ENCODE peak calls at places on chromosomes 6 and 20, in seven cellular contexts. Z is ascending aorta; A is CD8-positive, alpha-beta T cell; H is naive thymus-derived CD4-positive, alpha-beta T cell; D is caudate nucleus; N is vagina; S is heart left ventricle. E is an unnamed sample.

GRCh38 chr20:3430376-3431069 is 23.1 kb upstream of the DNAAF9 start:
- DNase-seq in Z (no peak), A (no peak), H (no peak), D (no peak), N (no peak), S (no peak), E (no peak)

GRCh38 chr6:6711832-6712231 is 123.3 kb downstream of the LY86 start:
- DNase-seq in Z (no peak), A (no peak), H (peak; percentile 37), D (no peak), N (no peak), S (no peak), E (no peak)

GRCh38 chr20:58610811-58611210 is 40.3 kb upstream of the STX16 start:
- DNase-seq in Z (no peak), A (no peak), H (no peak), D (no peak), N (no peak), S (no peak), E (no peak)

GRCh38 chr20:50415516-50416268 is 94.5 kb upstream of the PTPN1 start:
- DNase-seq in Z (peak; percentile 100), A (no peak), H (no peak), D (peak; percentile 91), N (no peak), S (peak; percentile 99), E (no peak)

GRCh38 chr6:25872804-25873203 is 1.2 kb downstream of the SLC17A3 start:
- DNase-seq in Z (no peak), A (peak; percentile 54), H (peak; percentile 15), D (no peak), N (no peak), S (no peak), E (no peak)

GRCh38 chr20:6845141-6845540 is 77.7 kb downstream of the BMP2 start:
- DNase-seq in Z (no peak), A (no peak), H (no peak), D (no peak), N (no peak), S (no peak), E (no peak)

GRCh38 chr20:35604444-35604750 is 11.2 kb upstream of the SPAG4 start:
- DNase-seq in Z (no peak), A (no peak), H (no peak), D (no peak), N (no peak), S (no peak), E (no peak)

GRCh38 chr6:73299171-73300073 is 36.4 kb upstream of the KHDC1 start:
- DNase-seq in Z (no peak), A (no peak), H (no peak), D (no peak), N (no peak), S (no peak), E (no peak)

GRCh38 chr20:59364611-59365010 is 64.2 kb downstream of the EDN3 start:
- DNase-seq in Z (no peak), A (no peak), H (no peak), D (no peak), N (no peak), S (no peak), E (no peak)

GRCh38 chr6:50853924-50854323 is 35.3 kb downstream of the TFAP2B start:
- DNase-seq in Z (no peak), A (no peak), H (no peak), D (no peak), N (no peak), S (no peak), E (no peak)

GRCh38 chr20:50569864-50570836 is 60.0 kb downstream of the PTPN1 start:
- DNase-seq in Z (peak; percentile 64), A (no peak), H (peak; percentile 45), D (no peak), N (no peak), S (no peak), E (no peak)

GRCh38 chr6:63584125-63584514 is 11.8 kb downstream of the LOC128125822 start:
- DNase-seq in Z (no peak), A (no peak), H (no peak), D (no peak), N (no peak), S (no peak), E (no peak)

GRCh38 chr20:12051206-12052163 is 133.8 kb downstream of the BTBD3 start:
- DNase-seq in Z (no peak), A (no peak), H (no peak), D (no peak), N (peak; percentile 52), S (no peak), E (no peak)

DNA sequence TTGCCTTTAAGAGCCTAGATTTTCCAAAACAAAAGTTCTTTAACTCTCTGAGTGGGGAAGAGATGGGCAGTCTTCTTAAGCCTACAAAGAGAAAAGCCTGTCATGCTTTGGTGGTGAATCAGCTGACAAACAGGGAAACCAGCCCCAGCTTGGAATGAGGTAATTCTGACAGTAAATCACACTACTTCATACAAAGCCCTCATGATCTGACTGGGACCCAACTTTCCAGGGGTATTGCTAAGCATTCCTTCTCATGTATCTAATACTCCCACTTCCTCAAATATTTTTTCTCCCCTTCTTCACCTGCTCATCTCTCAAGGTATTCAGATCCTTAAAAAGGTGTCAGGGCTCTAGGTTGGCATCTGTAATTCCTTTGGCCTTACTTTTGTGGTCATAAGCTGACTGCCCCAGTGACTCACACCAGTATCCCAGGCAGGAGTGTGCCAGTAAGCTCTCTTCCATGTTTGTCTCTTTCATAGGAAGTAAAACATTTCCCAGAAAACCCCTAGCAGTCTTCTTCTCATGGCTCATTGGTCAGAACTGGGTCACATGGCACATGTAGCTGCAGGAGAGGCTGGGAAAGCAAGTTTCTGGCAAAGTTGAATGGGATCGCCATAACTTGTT is 15.0 kb upstream of the TBC1D22B start:
- DNase-seq in Z (peak; percentile 88), A (no peak), H (no peak), D (no peak), N (no peak), S (peak; percentile 36), E (peak; percentile 98)
- H3K27ac ChIP-seq in Z (peak overlapping the region; percentile 90), A (no peak overlapping the region), H (no peak overlapping the region), D (no peak overlapping the region), N (peak overlapping the region; percentile 87), S (peak overlapping the region; percentile 65), E (peak overlapping the region; percentile 89)

DNA sequence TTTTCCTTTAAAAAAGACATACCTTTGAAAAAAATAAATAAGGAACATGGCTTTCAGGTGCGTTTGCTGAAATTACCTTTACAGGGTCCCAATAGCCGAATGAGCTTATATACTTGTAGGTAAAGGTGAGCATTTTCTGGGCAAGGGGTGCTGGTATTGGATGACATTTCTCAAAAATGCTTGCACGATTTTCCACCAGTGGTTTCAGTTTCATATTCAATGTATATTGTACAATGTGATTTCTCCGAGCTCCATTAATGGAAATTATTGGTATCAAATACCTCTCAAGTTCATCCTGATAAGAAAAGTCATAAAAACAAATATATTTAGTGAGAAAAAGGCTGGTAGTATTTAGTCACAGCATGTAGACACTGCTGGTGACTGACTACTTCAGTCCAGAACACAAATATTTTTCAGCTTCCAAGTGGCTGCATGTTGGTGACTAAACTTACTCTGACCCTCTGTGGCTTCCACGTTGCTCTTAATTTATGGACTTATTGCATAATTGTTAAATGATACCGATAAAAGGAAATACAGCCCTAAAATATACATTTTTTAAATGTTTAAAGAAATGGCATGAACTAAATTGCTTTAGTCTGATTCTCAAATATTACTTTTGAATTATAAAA is 32.9 kb upstream of the ZBTB24 start:
- DNase-seq in Z (no peak), A (no peak), H (no peak), D (no peak), N (no peak), S (no peak), E (no peak)
- H3K27ac ChIP-seq in Z (no peak overlapping the region), A (no peak overlapping the region), H (peak overlapping the region; percentile 33), D (no peak overlapping the region), N (no peak overlapping the region), S (no peak overlapping the region), E (no peak overlapping the region)

DNA sequence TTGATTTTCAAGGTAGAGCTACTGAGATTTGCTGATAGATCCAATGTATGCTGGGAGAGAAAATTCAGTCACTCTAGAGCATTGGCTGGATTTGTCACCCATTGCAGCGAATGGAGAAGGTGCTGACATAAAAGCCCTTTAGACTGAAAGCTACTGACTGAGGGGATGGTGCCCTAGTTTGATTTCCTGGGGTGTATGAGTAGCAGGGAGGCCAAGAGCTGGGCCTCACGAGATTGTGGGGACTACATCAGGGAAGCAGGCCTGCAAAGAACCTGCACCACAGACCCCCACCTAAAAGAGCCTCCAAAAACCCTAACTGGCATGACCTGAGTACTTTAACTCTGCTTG is 23.9 kb upstream of the PRND start:
- DNase-seq in Z (peak; percentile 27), A (no peak), H (no peak), D (no peak), N (no peak), S (no peak), E (no peak)
- H3K27ac ChIP-seq in Z (no peak overlapping the region), A (no peak overlapping the region), H (no peak overlapping the region), D (no peak overlapping the region), N (no peak overlapping the region), S (no peak overlapping the region), E (no peak overlapping the region)

GRCh38 chr6:156976144-156977088 is 199.2 kb downstream of the ARID1B start:
- DNase-seq in Z (no peak), A (no peak), H (peak; percentile 7), D (no peak), N (no peak), S (no peak), E (no peak)
- H3K27ac ChIP-seq in Z (no peak overlapping the region), A (no peak overlapping the region), H (no peak overlapping the region), D (no peak overlapping the region), N (no peak overlapping the region), S (no peak overlapping the region), E (no peak overlapping the region)

GRCh38 chr6:12150812-12151432 is 138.8 kb downstream of the HIVEP1 start:
- DNase-seq in Z (no peak), A (peak; percentile 60), H (peak; percentile 35), D (peak; percentile 21), N (no peak), S (no peak), E (peak; percentile 29)

GRCh38 chr6:12147557-12148316 is 135.6 kb downstream of the HIVEP1 start:
- DNase-seq in Z (no peak), A (no peak), H (no peak), D (no peak), N (no peak), S (no peak), E (no peak)

GRCh38 chr6:12149944-12150510 is 137.9 kb downstream of the HIVEP1 start:
- DNase-seq in Z (no peak), A (no peak), H (no peak), D (no peak), N (no peak), S (no peak), E (no peak)

GRCh38 chr6:12148841-12149240 is 136.7 kb downstream of the HIVEP1 start:
- DNase-seq in Z (no peak), A (no peak), H (no peak), D (no peak), N (no peak), S (no peak), E (no peak)

DNA sequence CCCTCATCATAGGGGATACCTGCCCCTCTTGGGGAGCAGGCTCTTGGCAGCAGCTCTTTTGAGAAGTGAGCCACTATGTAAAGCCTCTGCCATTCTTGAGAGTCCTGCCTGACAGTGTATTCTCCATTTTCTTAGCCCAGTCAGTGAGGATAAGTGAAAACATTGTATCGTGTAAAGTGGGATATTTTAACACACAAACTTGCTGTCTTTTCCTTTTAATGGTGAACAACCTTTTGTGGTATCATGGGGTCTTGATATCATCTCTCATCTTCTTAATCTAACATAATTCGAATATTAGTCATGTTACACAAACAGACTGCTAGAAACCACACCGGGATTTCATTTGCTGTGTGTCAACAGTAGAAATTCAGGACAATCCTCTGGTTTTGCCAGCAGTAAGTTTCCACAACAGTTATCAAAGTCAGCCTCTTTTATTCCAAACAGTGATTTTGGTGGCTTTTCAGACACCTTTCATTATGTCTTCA is 136.2 kb downstream of the HIVEP1 start:
- DNase-seq in Z (no peak), A (no peak), H (no peak), D (no peak), N (no peak), S (no peak), E (peak; percentile 41)
- H3K27ac ChIP-seq in Z (no peak overlapping the region), A (no peak overlapping the region), H (no peak overlapping the region), D (no peak overlapping the region), N (no peak overlapping the region), S (no peak overlapping the region), E (no peak overlapping the region)